ENCODE peak calls at places on chromosome 15, in seven cellular contexts. L, H, S, U, T, C and D are unnamed samples.

GRCh38 chr15:42101861-42102260 is 7.5 kb upstream of the PLA2G4D start:
- DNase-seq in U (no peak), H (no peak), T (no peak), C (no peak), S (no peak), L (no peak), D (no peak)

GRCh38 chr15:20341901-20342605 is 199.5 kb downstream of the GOLGA6L6 start:
- DNase-seq in T (no peak), C (no peak), H (no peak), S (peak), U (no peak), L (no peak), D (no peak)

GRCh38 chr15:53918180-53919079 is 59.8 kb upstream of the UNC13C start:
- DNase-seq in L (no peak), U (peak), C (no peak), T (peak), H (no peak), S (no peak), D (no peak)

GRCh38 chr15:67117356-67117755 is 52.0 kb downstream of the SMAD3 start:
- DNase-seq in H (no peak), C (no peak), T (no peak), S (peak), L (no peak), U (no peak), D (no peak)

GRCh38 chr15:49865925-49866757 is 245.3 kb downstream of the DTWD1 start:
- DNase-seq in L (no peak), H (no peak), C (no peak), S (no peak), U (no peak), T (peak), D (no peak)

GRCh38 chr15:70265986-70266385 is 168.3 kb upstream of the TLE3 start:
- DNase-seq in L (no peak), C (no peak), H (no peak), S (no peak), T (no peak), U (no peak), D (no peak)

GRCh38 chr15:35852818-35853624 is 307.1 kb upstream of the DPH6 start:
- DNase-seq in U (no peak), T (no peak), C (no peak), L (no peak), H (no peak), S (no peak), D (no peak)

GRCh38 chr15:40151499-40151898 is 9.4 kb upstream of the BUB1B start:
- DNase-seq in S (no peak), C (no peak), T (no peak), L (no peak), U (no peak), H (no peak), D (no peak)

GRCh38 chr15:66832679-66833078 is 130.6 kb downstream of the SMAD6 start:
- DNase-seq in H (no peak), U (no peak), L (no peak), S (peak), T (no peak), C (no peak), D (no peak)

GRCh38 chr15:63998489-63998888 is 47.8 kb downstream of the DAPK2 start:
- DNase-seq in C (no peak), H (no peak), S (no peak), U (no peak), T (no peak), L (no peak), D (no peak)

GRCh38 chr15:80512729-80513670 is 108.8 kb downstream of the ARNT2 start:
- DNase-seq in T (peak), C (peak), H (peak), L (no peak), U (no peak), S (peak), D (no peak)

GRCh38 chr15:58473720-58474119 is 41.9 kb downstream of the LIPC start:
- DNase-seq in U (no peak), T (no peak), L (no peak), C (no peak), S (peak), H (peak), D (no peak)

GRCh38 chr15:25710184-25710583 is 152.9 kb downstream of the ATP10A start:
- DNase-seq in U (no peak), C (no peak), H (no peak), T (peak), L (no peak), S (peak), D (no peak)

GRCh38 chr15:56856934-56857333 is 61.5 kb upstream of the TCF12 start:
- DNase-seq in U (no peak), T (no peak), C (no peak), L (no peak), H (no peak), S (no peak), D (no peak)

GRCh38 chr15:83565553-83566159 is 88.3 kb upstream of the ADAMTSL3 start:
- DNase-seq in H (peak), T (peak), C (peak), S (peak), L (no peak), U (no peak), D (no peak)

GRCh38 chr15:66882251-66883020 is 180.4 kb downstream of the SMAD6 start:
- DNase-seq in C (no peak), T (no peak), S (peak), L (no peak), H (peak), U (no peak), D (no peak)

GRCh38 chr15:43410572-43411214 is 39.8 kb downstream of the TUBGCP4 start:
- DNase-seq in L (no peak), H (no peak), S (peak), C (no peak), T (no peak), U (no peak), D (no peak)

GRCh38 chr15:75502360-75502759 is 50.9 kb upstream of the SIN3A start:
- DNase-seq in H (no peak), U (no peak), L (no peak), T (no peak), S (no peak), C (no peak), D (no peak)

GRCh38 chr15:84983711-84984110 is 2.1 kb downstream of the PDE8A start:
- DNase-seq in U (no peak), L (no peak), H (no peak), S (no peak), C (no peak), T (no peak), D (no peak)

GRCh38 chr15:85329561-85330421 is 50.6 kb upstream of the AKAP13 start:
- DNase-seq in H (no peak), C (no peak), S (peak), L (no peak), T (peak), U (no peak), D (no peak)

GRCh38 chr15:88454867-88455810 is 12.0 kb downstream of the MRPL46 start:
- DNase-seq in U (peak), C (no peak), L (peak), H (peak), S (peak), T (peak), D (peak)

GRCh38 chr15:43376017-43376705 is 5.3 kb downstream of the TUBGCP4 start:
- DNase-seq in T (peak), L (no peak), U (no peak), C (no peak), S (peak), H (peak), D (no peak)

GRCh38 chr15:92667291-92667904 is 11.8 kb upstream of the FAM174B start:
- DNase-seq in U (peak), L (no peak), C (no peak), H (no peak), T (peak), S (no peak), D (no peak)

GRCh38 chr15:28942521-28943035 is 56.8 kb downstream of the APBA2 start:
- DNase-seq in S (no peak), U (no peak), T (no peak), H (no peak), C (no peak), L (no peak), D (no peak)

GRCh38 chr15:96183927-96184266 is 146.6 kb upstream of the NR2F2 start:
- DNase-seq in L (no peak), C (no peak), S (no peak), H (no peak), U (no peak), T (no peak), D (no peak)

GRCh38 chr15:77015651-77016320 is 20.9 kb downstream of the PSTPIP1 start:
- DNase-seq in C (no peak), S (no peak), H (no peak), U (no peak), L (no peak), T (no peak), D (no peak)

GRCh38 chr15:39198044-39198625 is 382.7 kb upstream of the THBS1 start:
- DNase-seq in S (no peak), T (peak), H (no peak), C (no peak), U (no peak), L (no peak), D (no peak)

GRCh38 chr15:99408236-99409096 is 157.2 kb downstream of the LRRC28 start:
- DNase-seq in S (peak), L (no peak), C (no peak), U (peak), T (no peak), H (no peak), D (no peak)

GRCh38 chr15:87896926-87897325 is 359.6 kb downstream of the NTRK3 start:
- DNase-seq in U (no peak), S (no peak), H (no peak), C (no peak), T (no peak), L (no peak), D (no peak)

GRCh38 chr15:45635763-45636292 is 999 bp downstream of the SQOR start:
- DNase-seq in T (no peak), S (no peak), C (no peak), H (no peak), U (no peak), L (no peak), D (no peak)